ENCODE peak calls at places on chromosomes 2 and 18, in nine cellular contexts. O is activated CD8-positive, alpha-beta memory T cell treated with anti-CD3 and anti-CD28 coated beads, Interleukin-2, amount 50 U/mL, for 48 hours; G is AG04450; S is cerebellar cortex; A is GM12864; T is RWPE1; Y is NCI-H460; E is mammary epithelial cell; V is stimulated activated CD4-positive, alpha-beta T cell treated with anti-CD3 and anti-CD28 coated beads, Interleukin-2, amount 100 ng/mL, for 48 hours. P is an unnamed sample.

GRCh38 chr2:158797963-158798700 is 3.0 kb downstream of the DAPL1 start:
- DNase-seq in O (no peak), G (no peak), S (no peak), A (no peak), T (peak; percentile 79), Y (no peak), E (peak; percentile 68), V (no peak), P (no peak)

GRCh38 chr2:227828385-227828990 is 14.8 kb downstream of the CCL20 start:
- DNase-seq in O (no peak), G (no peak), S (no peak), A (no peak), T (no peak), Y (no peak), E (no peak), V (no peak), P (no peak)

GRCh38 chr2:85889648-85890281 is 975 bp upstream of the ST3GAL5 start:
- DNase-seq in O (no peak), G (no peak), S (no peak), A (no peak), T (no peak), Y (no peak), E (no peak), V (no peak), P (peak; percentile 54)

GRCh38 chr2:116719841-116720240 is 1094.7 kb upstream of the DDX18 start:
- DNase-seq in O (no peak), G (no peak), S (no peak), A (no peak), T (peak; percentile 83), Y (no peak), E (peak; percentile 40), V (no peak), P (peak; percentile 86)

GRCh38 chr2:181130686-181131085 is 150.3 kb downstream of the UBE2E3 start:
- DNase-seq in O (no peak), G (no peak), S (no peak), A (no peak), T (no peak), Y (no peak), E (no peak), V (no peak), P (no peak)

GRCh38 chr2:210626849-210627248 is 70.5 kb downstream of the CPS1 start:
- DNase-seq in O (no peak), G (no peak), S (no peak), A (no peak), T (no peak), Y (no peak), E (peak; percentile 24), V (no peak), P (no peak)

GRCh38 chr18:76679259-76679658 is 143.1 kb upstream of the ZNF236 start:
- DNase-seq in O (no peak), G (no peak), S (no peak), A (no peak), T (no peak), Y (no peak), E (no peak), V (no peak), P (peak; percentile 95)

GRCh38 chr2:62382757-62383156 is 123.2 kb downstream of the TMEM17 start:
- DNase-seq in O (no peak), G (no peak), S (no peak), A (peak; percentile 16), T (no peak), Y (no peak), E (no peak), V (no peak), P (peak; percentile 73)

GRCh38 chr2:55888941-55889340 is 34.6 kb downstream of the EFEMP1 start:
- DNase-seq in O (no peak), G (no peak), S (no peak), A (no peak), T (no peak), Y (no peak), E (no peak), V (no peak), P (no peak)

GRCh38 chr2:176561706-176562105 is 292.5 kb downstream of the MTX2 start:
- DNase-seq in O (no peak), G (no peak), S (no peak), A (no peak), T (no peak), Y (no peak), E (no peak), V (no peak), P (no peak)

GRCh38 chr18:21914739-21915319 is 174.2 kb downstream of the MIB1 start:
- DNase-seq in O (no peak), G (peak; percentile 18), S (peak; percentile 42), A (no peak), T (peak; percentile 30), Y (peak; percentile 16), E (peak; percentile 25), V (no peak), P (no peak)

GRCh38 chr2:166042768-166043390 is 84.9 kb downstream of the SCN1A start:
- DNase-seq in O (no peak), G (no peak), S (no peak), A (no peak), T (peak; percentile 3), Y (no peak), E (peak; percentile 7), V (no peak), P (no peak)

GRCh38 chr2:218658671-218659257 is 659 bp downstream of the ZNF142 start:
- DNase-seq in O (peak; percentile 79), G (no peak), S (peak; percentile 49), A (peak; percentile 34), T (peak; percentile 77), Y (peak; percentile 21), E (peak; percentile 66), V (peak; percentile 38), P (peak; percentile 64)

GRCh38 chr2:151156943-151157705 is 104.5 kb downstream of the RBM43 start:
- DNase-seq in O (no peak), G (no peak), S (no peak), A (no peak), T (no peak), Y (no peak), E (no peak), V (no peak), P (no peak)

GRCh38 chr2:111704246-111704645 is 179.7 kb downstream of the ANAPC1 start:
- DNase-seq in O (no peak), G (peak; percentile 23), S (no peak), A (no peak), T (peak; percentile 76), Y (no peak), E (peak; percentile 84), V (no peak), P (no peak)

GRCh38 chr2:44786045-44786817 is 155.3 kb upstream of the SIX3 start:
- DNase-seq in O (no peak), G (no peak), S (no peak), A (no peak), T (no peak), Y (no peak), E (no peak), V (no peak), P (no peak)

GRCh38 chr2:120470041-120470716 is 124.2 kb downstream of the INHBB start:
- DNase-seq in O (no peak), G (peak; percentile 90), S (no peak), A (no peak), T (peak; percentile 81), Y (no peak), E (peak; percentile 87), V (no peak), P (peak; percentile 58)

GRCh38 chr2:189614585-189614984 is 34.0 kb upstream of the SLC40A1 start:
- DNase-seq in O (no peak), G (no peak), S (no peak), A (no peak), T (no peak), Y (no peak), E (no peak), V (no peak), P (no peak)

GRCh38 chr2:24984912-24985311 is 13.2 kb upstream of the DNAJC27 start:
- DNase-seq in O (no peak), G (no peak), S (peak; percentile 53), A (no peak), T (no peak), Y (no peak), E (no peak), V (no peak), P (no peak)

GRCh38 chr2:144444418-144444817 is 75.5 kb downstream of the ZEB2 start:
- DNase-seq in O (no peak), G (no peak), S (no peak), A (no peak), T (no peak), Y (no peak), E (no peak), V (no peak), P (no peak)

GRCh38 chr2:152037711-152038110 is 61.1 kb downstream of the CACNB4 start:
- DNase-seq in O (no peak), G (no peak), S (no peak), A (no peak), T (no peak), Y (no peak), E (no peak), V (no peak), P (no peak)

GRCh38 chr2:198950813-198951212 is 506.9 kb downstream of the SATB2 start:
- DNase-seq in O (no peak), G (no peak), S (no peak), A (no peak), T (no peak), Y (no peak), E (no peak), V (no peak), P (no peak)

GRCh38 chr2:6354546-6354945 is 511.2 kb downstream of the CMPK2 start:
- DNase-seq in O (no peak), G (no peak), S (no peak), A (no peak), T (no peak), Y (no peak), E (no peak), V (no peak), P (no peak)

GRCh38 chr2:133976659-133977058 is 277.2 kb upstream of the MGAT5 start:
- DNase-seq in O (no peak), G (no peak), S (no peak), A (no peak), T (no peak), Y (no peak), E (no peak), V (no peak), P (no peak)

GRCh38 chr2:102796337-102796736 is 34.5 kb downstream of the TMEM182 start:
- DNase-seq in O (no peak), G (no peak), S (peak; percentile 69), A (no peak), T (no peak), Y (no peak), E (no peak), V (no peak), P (no peak)

GRCh38 chr2:45771251-45771650 is 119.8 kb downstream of the PRKCE start:
- DNase-seq in O (no peak), G (no peak), S (peak; percentile 47), A (no peak), T (no peak), Y (no peak), E (no peak), V (no peak), P (peak; percentile 38)

GRCh38 chr2:62250239-62250638 is 54.3 kb downstream of the B3GNT2 start:
- DNase-seq in O (no peak), G (no peak), S (no peak), A (no peak), T (no peak), Y (no peak), E (no peak), V (no peak), P (no peak)

GRCh38 chr2:46849741-46850474 is 65.7 kb downstream of the MCFD2 start:
- DNase-seq in O (no peak), G (peak; percentile 78), S (peak; percentile 33), A (no peak), T (no peak), Y (no peak), E (no peak), V (no peak), P (no peak)

GRCh38 chr18:80231151-80231550 is 16.2 kb downstream of the PARD6G start:
- DNase-seq in O (no peak), G (no peak), S (no peak), A (no peak), T (no peak), Y (no peak), E (no peak), V (no peak), P (no peak)

GRCh38 chr18:63178526-63178880 is 141.1 kb downstream of the BCL2 start:
- DNase-seq in O (no peak), G (no peak), S (no peak), A (no peak), T (no peak), Y (no peak), E (no peak), V (no peak), P (no peak)

GRCh38 chr2:224910535-224910934 is 131.7 kb downstream of the DOCK10 start:
- DNase-seq in O (no peak), G (no peak), S (no peak), A (no peak), T (no peak), Y (no peak), E (no peak), V (no peak), P (no peak)

P was measured in NCI-H510A treated with DMSO at 0.1 percent for 48 hours.